ENCODE peak calls at places on chromosomes 6 and 20, in five cellular contexts. M is mesenchymal stem cell, A is mesendoderm, X is IMR-90, R is neuronal stem cell. E is an unnamed sample.

GRCh38 chr6:84688187-84688878 is 76.1 kb downstream of the TBX18 start:
- DNase-seq in M (no peak), A (peak; percentile 42), X (no peak), R (no peak), E (no peak)

GRCh38 chr6:134295953-134296553 is 21.9 kb downstream of the SGK1 start:
- DNase-seq in A (peak; percentile 85), M (peak; percentile 98), X (peak; percentile 100), R (no peak), E (no peak)

GRCh38 chr20:42018979-42019378 is 400.8 kb upstream of the CHD6 start:
- DNase-seq in A (peak; percentile 60), X (no peak), R (no peak), M (no peak), E (peak; percentile 39)

GRCh38 chr20:48208176-48208575 is 422.9 kb upstream of the SULF2 start:
- DNase-seq in M (no peak), R (no peak), X (no peak), A (no peak), E (no peak)

GRCh38 chr20:32390999-32391398 is 32.9 kb downstream of the ASXL1 start:
- DNase-seq in M (peak; percentile 69), X (peak; percentile 39), A (no peak), R (no peak), E (no peak)

GRCh38 chr20:36098364-36098763 is 56.2 kb upstream of the EPB41L1 start:
- DNase-seq in A (no peak), M (no peak), X (peak; percentile 40), R (no peak), E (no peak)

GRCh38 chr6:117976030-117976651 is 69.1 kb downstream of the SLC35F1 start:
- DNase-seq in A (peak; percentile 83), X (peak; percentile 44), M (peak; percentile 43), R (peak; percentile 54), E (no peak)

GRCh38 chr6:49506569-49507111 is 6.9 kb downstream of the GLYATL3 start:
- DNase-seq in A (no peak), X (no peak), M (no peak), R (no peak), E (no peak)

GRCh38 chr6:122839477-122839876 is 50.4 kb downstream of the SMPDL3A start:
- DNase-seq in M (peak; percentile 66), A (peak; percentile 70), R (peak; percentile 66), X (peak; percentile 50), E (peak; percentile 64)

GRCh38 chr6:155419161-155419560 is 36.5 kb downstream of the NOX3 start:
- DNase-seq in X (peak; percentile 35), M (no peak), A (no peak), R (no peak), E (no peak)

GRCh38 chr6:134925800-134926199 is 24.1 kb downstream of the ALDH8A1 start:
- DNase-seq in A (no peak), M (no peak), X (peak; percentile 81), R (no peak), E (no peak)

GRCh38 chr6:112620832-112621569 is 273.9 kb downstream of the RFPL4B start:
- DNase-seq in M (peak; percentile 58), X (peak; percentile 79), A (no peak), R (no peak), E (no peak)

GRCh38 chr20:1321654-1321939 is 7.3 kb downstream of the SDCBP2 start:
- DNase-seq in X (no peak), R (no peak), M (no peak), A (no peak), E (no peak)

GRCh38 chr6:41098366-41098765 is 25.6 kb downstream of the NFYA start:
- DNase-seq in A (no peak), M (no peak), R (no peak), X (no peak), E (no peak)

GRCh38 chr6:41097467-41098090 is 24.8 kb downstream of the NFYA start:
- DNase-seq in X (peak; percentile 69), A (peak; percentile 56), R (no peak), M (no peak), E (no peak)

GRCh38 chr6:41103792-41104324 is 31.1 kb downstream of the NFYA start:
- DNase-seq in R (no peak), A (no peak), X (no peak), M (no peak), E (no peak)

DNA sequence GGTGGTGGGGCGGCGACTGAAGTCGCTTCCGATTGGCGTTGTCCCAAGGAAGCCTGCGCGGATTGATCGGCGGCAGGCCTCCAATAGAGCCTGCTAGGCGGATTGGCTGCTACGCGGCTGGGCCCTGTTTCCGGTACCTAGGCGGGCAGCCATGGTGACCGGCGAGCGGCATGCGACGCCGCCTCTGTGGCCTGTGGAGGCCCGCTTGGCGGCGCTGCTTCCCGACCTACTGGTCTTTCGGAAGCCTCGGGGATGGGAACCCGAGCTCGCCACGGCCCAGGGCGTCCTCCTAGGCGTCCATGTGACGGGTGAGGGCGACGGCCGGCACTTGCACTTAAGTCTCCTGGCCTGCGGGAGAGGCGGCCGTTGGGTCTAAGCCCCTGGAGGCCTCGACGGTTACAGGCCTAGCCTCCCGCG is 28.1 kb downstream of the NFYA start:
- DNase-seq in X (no peak), M (no peak), R (peak; percentile 17), A (peak; percentile 93), E (peak; percentile 97)
- H4K8ac ChIP-seq in X (no peak overlapping the region), M (peak overlapping the region; percentile 45), R (no peak overlapping the region), A (no peak overlapping the region), E (no peak overlapping the region)

GRCh38 chr20:58402827-58403226 is 13.8 kb downstream of the VAPB start:
- DNase-seq in A (no peak), R (no peak), X (no peak), M (no peak), E (no peak)
- H3K4ac ChIP-seq in A (no peak overlapping the region), R (no peak overlapping the region), X (no peak overlapping the region), M (no peak overlapping the region), E (no peak overlapping the region)

GRCh38 chr20:63316502-63316921 is 23.5 kb downstream of the COL20A1 start:
- DNase-seq in R (no peak), A (no peak), M (no peak), X (no peak), E (no peak)

GRCh38 chr20:63315240-63315981 is 22.4 kb downstream of the COL20A1 start:
- DNase-seq in X (no peak), M (no peak), R (no peak), A (no peak), E (no peak)

GRCh38 chr20:63314566-63315239 is 21.7 kb downstream of the COL20A1 start:
- DNase-seq in R (no peak), X (no peak), M (no peak), A (no peak), E (no peak)

GRCh38 chr20:63317061-63317460 is 24.1 kb downstream of the COL20A1 start:
- DNase-seq in M (no peak), X (no peak), R (no peak), A (no peak), E (no peak)

GRCh38 chr20:63315982-63316491 is 23.1 kb downstream of the COL20A1 start:
- DNase-seq in M (no peak), A (no peak), X (no peak), R (no peak), E (no peak)
- H4K8ac ChIP-seq in M (no peak overlapping the region), A (no peak overlapping the region), X (no peak overlapping the region), R (no peak overlapping the region), E (no peak overlapping the region)

GRCh38 chr6:30686908-30687658 is 638 bp upstream of the PPP1R18 start:
- DNase-seq in R (peak; percentile 82), M (peak; percentile 96), X (peak; percentile 96), A (peak; percentile 95), E (peak; percentile 89)
- H3K4ac ChIP-seq in R (no peak overlapping the region), M (peak overlapping the region; percentile 92), X (peak overlapping the region; percentile 98), A (peak overlapping the region; percentile 74), E (no peak overlapping the region)

GRCh38 chr6:4732691-4733315 is 43.4 kb upstream of the CDYL start:
- DNase-seq in X (peak; percentile 95), R (no peak), M (peak; percentile 95), A (peak; percentile 96), E (peak; percentile 66)
- H4K8ac ChIP-seq in X (peak overlapping the region; percentile 68), R (no peak overlapping the region), M (no peak overlapping the region), A (no peak overlapping the region), E (no peak overlapping the region)

GRCh38 chr6:167670938-167671338 is 155.8 kb upstream of the AFDN start:
- DNase-seq in M (no peak), R (no peak), A (no peak), X (no peak), E (no peak)

GRCh38 chr6:167668754-167669552 is 157.8 kb upstream of the AFDN start:
- DNase-seq in X (no peak), M (no peak), A (no peak), R (no peak), E (no peak)

GRCh38 chr6:167669553-167669849 is 157.2 kb upstream of the AFDN start:
- DNase-seq in R (no peak), X (no peak), A (no peak), M (no peak), E (no peak)

GRCh38 chr6:167668019-167668753 is 158.5 kb upstream of the AFDN start:
- DNase-seq in R (peak; percentile 58), X (no peak), M (peak; percentile 45), A (no peak), E (no peak)

GRCh38 chr6:167669870-167670802 is 156.6 kb upstream of the AFDN start:
- DNase-seq in A (peak; percentile 83), X (no peak), R (no peak), M (no peak), E (no peak)
- H3K4ac ChIP-seq in A (no peak overlapping the region), X (no peak overlapping the region), R (no peak overlapping the region), M (peak overlapping the region; percentile 76), E (no peak overlapping the region)

DNA sequence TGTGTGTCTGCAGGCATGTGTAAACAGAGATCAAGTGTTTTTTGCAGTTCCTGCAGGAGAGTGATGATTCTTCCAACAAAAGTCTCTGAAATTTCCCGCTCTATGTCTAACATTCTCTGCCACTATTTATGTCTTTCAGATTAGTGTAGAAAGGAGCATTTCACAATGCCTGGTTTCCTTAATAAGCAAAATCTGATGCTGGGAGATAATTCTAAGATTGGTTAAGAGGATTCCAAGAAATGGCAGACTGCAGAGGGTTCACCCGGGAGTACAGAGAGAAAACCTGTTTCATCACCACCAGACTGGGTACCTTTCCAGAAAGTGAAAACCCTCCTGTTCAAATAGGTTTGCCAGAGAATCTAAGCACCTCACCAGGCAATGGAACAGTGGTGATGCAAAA is 62.7 kb downstream of the FOXC1 start:
- DNase-seq in M (no peak), X (peak; percentile 31), R (no peak), A (no peak), E (no peak)
- H4K8ac ChIP-seq in M (no peak overlapping the region), X (no peak overlapping the region), R (no peak overlapping the region), A (no peak overlapping the region), E (no peak overlapping the region)